ENCODE peak calls at places on chromosomes 13 and 19, in five cellular contexts. G is left lung, U is Caco-2, F is thoracic aorta, S is astrocyte of the spinal cord. X is an unnamed sample.

GRCh38 chr19:8259142-8259921 is 48.8 kb downstream of the CD320 start:
- DNase-seq in S (no peak), F (no peak), G (peak; percentile 27), U (peak; percentile 23), X (no peak)

GRCh38 chr19:44212865-44213346 is 574 bp downstream of the ZNF227 start:
- DNase-seq in S (peak; percentile 42), U (no peak), F (no peak), G (no peak), X (no peak)

GRCh38 chr19:41589371-41589770 is 13.4 kb downstream of the CEACAM21 start:
- DNase-seq in G (no peak), U (no peak), S (no peak), F (no peak), X (no peak)

GRCh38 chr13:26707122-26708006 is 53.2 kb downstream of the GPR12 start:
- DNase-seq in F (no peak), U (peak; percentile 57), S (peak; percentile 45), G (no peak), X (no peak)

GRCh38 chr13:113152894-113153809 is 5.3 kb upstream of the PROZ start:
- DNase-seq in F (no peak), S (peak; percentile 2), G (peak; percentile 70), U (no peak), X (peak; percentile 74)

GRCh38 chr19:6108721-6109633 is 1.3 kb downstream of the RFX2 start:
- DNase-seq in S (peak; percentile 68), F (peak; percentile 53), G (peak; percentile 72), U (peak; percentile 39), X (peak; percentile 82)

GRCh38 chr13:39433705-39434104 is 169.3 kb downstream of the LHFPL6 start:
- DNase-seq in F (no peak), G (no peak), U (no peak), S (no peak), X (no peak)

GRCh38 chr19:45477713-45478453 is 10.1 kb downstream of the FOSB start:
- DNase-seq in U (no peak), F (no peak), S (no peak), G (no peak), X (no peak)

GRCh38 chr19:55369651-55370304 is 485 bp downstream of the IL11 start:
- DNase-seq in S (peak; percentile 66), G (no peak), F (no peak), U (peak; percentile 84), X (no peak)

GRCh38 chr19:2556221-2557092 is 80.5 kb downstream of the GADD45B start:
- DNase-seq in F (no peak), S (no peak), G (peak; percentile 22), U (no peak), X (no peak)

GRCh38 chr13:34671136-34671535 is 270.9 kb upstream of the NBEA start:
- DNase-seq in F (no peak), U (no peak), G (no peak), S (no peak), X (no peak)

GRCh38 chr13:79212064-79212619 is 193.9 kb downstream of the RBM26 start:
- DNase-seq in S (no peak), U (no peak), G (no peak), F (no peak), X (no peak)

GRCh38 chr19:8659905-8660304 is 29.5 kb downstream of the NFILZ start:
- DNase-seq in F (no peak), G (no peak), S (no peak), U (no peak), X (no peak)

GRCh38 chr19:20999731-21000352 is 20.6 kb upstream of the ZNF430 start:
- DNase-seq in U (no peak), F (peak; percentile 40), G (peak; percentile 85), S (peak; percentile 88), X (peak; percentile 75)

GRCh38 chr13:46146898-46147297 is 35.1 kb downstream of the LCP1 start:
- DNase-seq in F (no peak), U (peak; percentile 58), G (no peak), S (no peak), X (no peak)

GRCh38 chr13:49759503-49759902 is 33.0 kb downstream of the KPNA3 start:
- DNase-seq in F (no peak), S (peak; percentile 27), U (no peak), G (no peak), X (no peak)

GRCh38 chr19:51552996-51553725 is 17.9 kb upstream of the ZNF175 start:
- DNase-seq in G (peak; percentile 69), S (peak; percentile 28), U (peak; percentile 83), F (no peak), X (peak; percentile 82)

GRCh38 chr13:110885966-110886365 is 28.9 kb downstream of the ANKRD10 start:
- DNase-seq in G (no peak), U (no peak), F (no peak), S (no peak), X (no peak)

GRCh38 chr13:99086149-99086868 is 108.4 kb upstream of the DOCK9 start:
- DNase-seq in S (peak; percentile 21), F (no peak), U (peak; percentile 49), G (peak; percentile 39), X (peak; percentile 83)

GRCh38 chr13:92387245-92387644 is 839.4 kb upstream of the GPC6 start:
- DNase-seq in S (no peak), U (no peak), F (no peak), G (no peak), X (no peak)

GRCh38 chr13:49450105-49450819 is 6.2 kb downstream of the SETDB2 start:
- DNase-seq in S (no peak), G (no peak), F (no peak), U (no peak), X (no peak)

GRCh38 chr13:75302031-75302430 is 179.9 kb downstream of the TBC1D4 start:
- DNase-seq in G (no peak), U (peak; percentile 75), F (no peak), S (no peak), X (no peak)

GRCh38 chr19:23437901-23438300 is 42.6 kb upstream of the ZNF91 start:
- DNase-seq in U (no peak), S (no peak), G (no peak), F (no peak), X (no peak)

GRCh38 chr13:35917252-35917941 is 213.8 kb downstream of the DCLK1 start:
- DNase-seq in S (peak; percentile 44), G (no peak), F (no peak), U (no peak), X (no peak)

GRCh38 chr13:43405457-43405856 is 381.3 kb downstream of the ENOX1 start:
- DNase-seq in S (peak; percentile 78), F (no peak), G (no peak), U (no peak), X (no peak)

GRCh38 chr13:30241537-30241936 is 65.8 kb downstream of the KATNAL1 start:
- DNase-seq in S (no peak), G (no peak), U (no peak), F (no peak), X (no peak)

GRCh38 chr19:50324331-50324730 is 4.8 kb downstream of the KCNC3 start:
- DNase-seq in F (no peak), G (no peak), S (no peak), U (no peak), X (peak; percentile 51)

GRCh38 chr13:28493740-28494536 is 990 bp downstream of the FLT1 start:
- DNase-seq in F (no peak), G (no peak), U (no peak), S (no peak), X (peak; percentile 74)

GRCh38 chr13:28494537-28494860 is 429 bp downstream of the FLT1 start:
- DNase-seq in U (no peak), F (no peak), G (no peak), S (no peak), X (peak; percentile 64)

GRCh38 chr13:28492527-28493367 is 2.2 kb downstream of the FLT1 start:
- DNase-seq in F (no peak), G (no peak), U (no peak), S (no peak), X (no peak)

GRCh38 chr13:28495586-28496564 is 947 bp upstream of the FLT1 start:
- DNase-seq in G (no peak), S (no peak), U (no peak), F (no peak), X (peak; percentile 74)

DNA sequence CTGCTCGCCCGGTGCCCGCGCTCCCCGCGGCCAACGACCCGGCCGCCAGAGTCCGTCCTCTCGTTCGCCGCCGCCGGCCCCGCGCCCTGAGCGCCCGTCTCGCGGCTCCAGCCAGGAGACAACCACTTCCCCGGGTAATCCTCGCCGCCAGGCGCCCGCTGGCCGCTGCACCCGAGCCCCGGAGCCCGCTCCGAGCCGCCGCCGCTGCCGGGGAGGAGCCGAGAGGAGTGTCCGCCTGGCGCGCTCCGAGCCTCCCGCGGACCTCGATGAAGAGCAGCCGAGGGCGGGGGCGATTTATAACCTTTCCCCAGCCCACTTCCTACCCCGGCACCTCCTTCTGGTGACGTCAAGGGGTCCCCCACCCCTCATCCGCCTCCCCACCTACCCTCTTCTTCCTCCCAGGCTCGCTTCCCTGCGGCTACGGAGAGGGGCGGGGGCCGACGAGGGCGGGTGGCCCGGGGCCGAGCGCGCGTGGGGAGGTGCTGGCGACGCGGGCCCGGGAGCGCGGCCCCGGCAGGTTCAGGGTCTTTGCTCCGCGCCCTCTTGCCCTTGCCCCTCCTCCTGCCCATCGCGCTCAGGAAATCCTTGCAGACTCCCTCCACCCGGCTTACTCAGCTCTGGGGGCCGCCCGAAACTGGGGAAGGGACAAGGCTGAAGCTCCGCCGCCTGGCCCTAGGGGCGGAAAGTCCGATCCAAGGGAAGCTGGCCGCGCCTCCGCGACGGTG is at the start of gene FLT1:
- DNase-seq in U (no peak), S (no peak), F (no peak), G (peak; percentile 49), X (peak; percentile 77)
- H3K4me3 ChIP-seq in U (peak within 1 kb of the TSS; percentile 49), S (peak within 1 kb of the TSS; percentile 30), F (peak within 1 kb of the TSS; percentile 65), G (peak within 1 kb of the TSS; percentile 42), X (peak within 1 kb of the TSS; percentile 57)

DNA sequence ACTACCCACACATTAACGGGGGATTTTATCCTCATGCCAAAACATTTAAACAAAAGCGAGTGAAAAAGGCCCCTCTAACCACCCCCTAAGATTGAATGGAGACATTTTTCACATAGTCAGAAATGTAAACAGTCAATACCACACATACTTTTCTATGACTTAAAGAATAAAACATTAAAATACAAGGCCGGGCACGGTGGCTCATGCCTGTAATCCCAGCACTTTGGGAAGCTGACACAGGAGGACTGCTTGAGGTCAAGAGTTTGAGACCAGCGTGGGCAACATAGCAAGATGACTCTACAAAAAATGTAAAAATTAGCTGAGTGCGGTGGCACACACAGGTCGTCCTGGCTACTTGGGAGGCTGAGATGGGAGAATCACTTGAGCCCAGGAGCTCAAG is 47.3 kb downstream of the MPHOSPH8 start:
- DNase-seq in G (no peak), F (no peak), S (no peak), U (no peak), X (no peak)
- H3K4me3 ChIP-seq in G (no peak overlapping the region), F (no peak overlapping the region), S (no peak overlapping the region), U (no peak overlapping the region), X (no peak overlapping the region)

GRCh38 chr19:57771417-57771816 is 1.9 kb downstream of the ZNF586 start:
- DNase-seq in G (no peak), F (no peak), U (no peak), S (no peak), X (no peak)
- H3K4me3 ChIP-seq in G (no peak overlapping the region), F (no peak overlapping the region), U (no peak overlapping the region), S (no peak overlapping the region), X (no peak overlapping the region)

DNA sequence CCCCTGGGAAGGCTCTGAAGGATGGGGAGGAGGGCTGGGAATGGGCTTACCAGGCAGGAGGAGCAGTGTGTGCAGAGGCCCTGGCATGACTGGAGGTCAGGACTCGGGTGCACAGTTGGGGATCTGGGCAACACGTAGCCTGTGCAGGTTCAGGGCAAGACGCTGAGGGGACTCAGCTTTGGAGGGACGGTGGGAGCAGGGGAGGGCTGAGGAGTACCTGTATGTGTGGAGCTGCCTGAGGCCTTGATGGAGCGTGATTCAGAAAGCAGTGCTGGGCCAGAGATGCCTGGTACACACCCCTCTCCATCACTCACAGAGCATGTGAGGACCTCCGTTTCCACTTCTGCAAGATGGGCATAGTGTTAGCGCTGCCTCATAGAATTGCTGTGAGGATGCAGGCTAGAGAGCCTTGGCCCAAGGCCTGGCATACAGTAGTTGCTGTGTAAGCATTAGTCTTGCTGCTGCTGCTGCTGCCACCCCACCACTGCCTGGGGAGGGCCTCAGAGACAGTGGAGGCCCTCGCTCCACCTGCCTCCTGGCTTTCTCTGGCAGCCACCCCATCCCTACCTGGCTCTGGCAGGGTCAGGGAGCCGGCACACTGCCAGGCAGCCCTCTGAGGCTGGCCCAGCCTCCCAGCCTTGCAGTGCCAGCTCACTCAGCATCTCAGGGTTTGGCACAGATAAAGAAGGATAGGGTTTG is 2.4 kb downstream of the PAK4 start:
- DNase-seq in G (no peak), S (no peak), F (no peak), U (no peak), X (no peak)
- H3K4me3 ChIP-seq in G (no peak overlapping the region), S (no peak overlapping the region), F (no peak overlapping the region), U (no peak overlapping the region), X (peak overlapping the region; percentile 64)